ENCODE peak calls at places on chromosomes 5 and 9, in six cellular contexts. W is H1, K is GM23338, G is HCT116, Y is K562, N is endothelial cell of umbilical vein. A is an unnamed sample.

GRCh38 chr9:73153793-73154227 is 2.1 kb downstream of the ANXA1 start:
- DNase-seq in G (no peak), W (no peak), K (no peak), N (peak; percentile 68), Y (peak; percentile 64), A (no peak)

GRCh38 chr5:111461261-111461671 is 51.1 kb downstream of the STARD4 start:
- DNase-seq in W (peak; percentile 36), N (no peak), K (peak; percentile 75), G (no peak), Y (peak; percentile 16), A (no peak)

GRCh38 chr5:33401482-33402390 is 39.0 kb upstream of the TARS1 start:
- DNase-seq in W (no peak), Y (no peak), N (peak; percentile 74), K (no peak), G (peak; percentile 19), A (no peak)

GRCh38 chr5:68529581-68529980 is 314.0 kb downstream of the PIK3R1 start:
- DNase-seq in W (no peak), Y (no peak), G (no peak), K (no peak), N (peak; percentile 26), A (no peak)

GRCh38 chr9:110073356-110073666 is 134.6 kb downstream of the C9orf152 start:
- DNase-seq in G (no peak), N (no peak), Y (no peak), W (no peak), K (no peak), A (no peak)

GRCh38 chr5:88108490-88109279 is 160.0 kb downstream of the TMEM161B start:
- DNase-seq in N (no peak), W (no peak), K (no peak), Y (no peak), G (no peak), A (peak; percentile 22)

GRCh38 chr9:72951520-72952393 is 1.1 kb downstream of the ALDH1A1 start:
- DNase-seq in G (no peak), N (peak; percentile 44), K (no peak), W (no peak), Y (no peak), A (no peak)

GRCh38 chr5:3709724-3710348 is 114.2 kb downstream of the IRX1 start:
- DNase-seq in G (no peak), W (no peak), K (peak; percentile 6), Y (no peak), N (no peak), A (no peak)

GRCh38 chr9:85416720-85417119 is 325.0 kb downstream of the AGTPBP1 start:
- DNase-seq in G (no peak), W (no peak), K (no peak), N (no peak), Y (no peak), A (no peak)

GRCh38 chr9:80320480-80320879 is 748.7 kb downstream of the TLE4 start:
- DNase-seq in N (no peak), K (no peak), G (no peak), Y (no peak), W (no peak), A (no peak)

GRCh38 chr5:149915392-149916260 is 29.0 kb downstream of the PDE6A start:
- DNase-seq in N (no peak), K (peak; percentile 27), W (no peak), Y (no peak), G (no peak), A (no peak)

GRCh38 chr9:91047993-91048607 is 246.5 kb downstream of the SYK start:
- DNase-seq in Y (no peak), N (peak; percentile 83), G (no peak), K (no peak), W (no peak), A (no peak)

GRCh38 chr5:116880150-116880549 is 305.5 kb upstream of the SEMA6A start:
- DNase-seq in G (no peak), W (no peak), Y (no peak), K (no peak), N (no peak), A (no peak)

GRCh38 chr9:108087781-108088180 is 598.2 kb upstream of the KLF4 start:
- DNase-seq in K (no peak), Y (no peak), N (no peak), W (no peak), G (no peak), A (no peak)

GRCh38 chr5:176658007-176658599 is 10.8 kb downstream of the TSPAN17 start:
- DNase-seq in K (peak; percentile 90), W (peak; percentile 54), G (peak; percentile 34), N (peak; percentile 40), Y (peak; percentile 71), A (no peak)

GRCh38 chr5:137039939-137040515 is 459.1 kb downstream of the SPOCK1 start:
- DNase-seq in W (no peak), N (no peak), Y (no peak), G (no peak), K (no peak), A (no peak)

GRCh38 chr9:116336133-116336862 is 182.7 kb downstream of the PAPPA start:
- DNase-seq in N (no peak), Y (no peak), G (no peak), W (no peak), K (no peak), A (no peak)

GRCh38 chr5:79829260-79829659 is 139.6 kb downstream of the CMYA5 start:
- DNase-seq in K (peak; percentile 83), G (no peak), N (no peak), W (peak; percentile 21), Y (peak; percentile 57), A (no peak)

GRCh38 chr9:120438111-120438510 is 141.9 kb downstream of the CDK5RAP2 start:
- DNase-seq in Y (no peak), N (peak; percentile 70), K (no peak), W (no peak), G (no peak), A (no peak)

GRCh38 chr5:81749562-81750307 is 1.2 kb downstream of the SSBP2 start:
- DNase-seq in N (peak; percentile 14), G (no peak), Y (peak; percentile 44), W (no peak), K (peak; percentile 65), A (no peak)

DNA sequence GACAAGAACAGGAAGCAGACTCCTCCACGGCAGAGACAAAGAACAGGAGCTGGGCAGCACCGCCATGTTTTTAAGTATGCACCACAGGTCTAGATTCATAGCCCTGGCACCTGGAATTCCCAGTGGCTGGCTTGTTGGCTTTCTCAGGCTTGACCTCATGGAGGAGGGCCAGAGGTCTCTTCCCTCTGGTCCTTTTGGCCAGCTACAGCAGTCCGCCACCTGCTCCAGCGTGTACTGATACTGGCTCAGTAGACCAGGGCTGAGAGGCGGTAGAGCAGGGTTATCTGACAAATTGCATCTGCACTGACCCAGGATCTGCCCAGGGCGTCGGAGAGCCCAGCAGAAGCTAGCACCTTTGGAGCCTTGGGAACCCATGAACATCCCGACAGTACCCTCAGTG is 90.6 kb upstream of the OTULINL start:
- DNase-seq in G (no peak), N (no peak), K (no peak), Y (no peak), W (no peak), A (no peak)
- TF ChIP-seq EZH2 in G (no peak), N (no peak), K (no peak), Y (no peak), W (no peak), A (no peak)

DNA sequence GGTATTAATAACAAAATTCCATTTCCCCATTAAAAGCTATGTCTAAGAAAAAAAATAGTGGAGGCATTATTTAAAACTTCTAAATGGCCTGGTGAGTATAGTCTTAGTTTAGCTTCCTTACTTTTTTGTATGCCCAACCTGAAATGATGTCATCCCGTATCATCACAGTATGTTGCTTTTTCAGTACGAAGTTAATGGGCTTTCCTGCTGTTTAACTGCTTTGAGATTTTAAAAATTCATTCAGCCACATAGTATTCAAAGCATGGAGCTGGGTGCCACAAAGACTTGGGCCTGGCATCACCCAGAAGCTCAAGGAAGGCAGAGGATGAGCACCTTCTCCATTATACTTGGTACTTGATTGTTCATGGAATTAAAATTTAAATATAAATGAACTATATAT is 7.4 kb downstream of the F2RL2 start:
- DNase-seq in Y (no peak), G (no peak), N (no peak), K (no peak), W (no peak), A (peak; percentile 74)
- TF ChIP-seq POLR2AphosphoS5 in Y (no peak), G (no peak), N (no peak), K (no peak), W (no peak), A (no peak)

DNA sequence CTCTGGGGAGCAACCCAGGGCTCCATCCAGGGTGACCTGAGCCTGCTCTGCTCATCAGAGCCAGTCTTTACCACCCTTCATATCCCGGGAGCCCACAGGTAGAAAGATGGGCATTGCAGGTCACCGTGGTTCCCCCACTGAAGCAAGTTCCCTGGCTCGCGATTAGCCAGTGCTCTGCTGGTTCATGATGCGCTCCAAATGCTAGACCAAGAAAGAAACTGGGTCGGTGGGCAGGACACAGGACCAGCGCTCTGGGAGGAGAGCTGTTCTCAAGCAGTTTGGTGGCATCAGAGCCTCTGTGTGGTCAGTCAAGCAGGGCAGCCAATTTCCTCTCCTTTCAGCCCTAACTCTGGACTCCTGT is 156.5 kb downstream of the RGS3 start:
- DNase-seq in N (no peak), W (no peak), G (no peak), Y (no peak), K (no peak), A (no peak)
- H3K4me3 ChIP-seq in N (peak overlapping the region; percentile 8), W (no peak overlapping the region), G (no peak overlapping the region), Y (no peak overlapping the region), K (no peak overlapping the region), A (peak overlapping the region; percentile 35)

DNA sequence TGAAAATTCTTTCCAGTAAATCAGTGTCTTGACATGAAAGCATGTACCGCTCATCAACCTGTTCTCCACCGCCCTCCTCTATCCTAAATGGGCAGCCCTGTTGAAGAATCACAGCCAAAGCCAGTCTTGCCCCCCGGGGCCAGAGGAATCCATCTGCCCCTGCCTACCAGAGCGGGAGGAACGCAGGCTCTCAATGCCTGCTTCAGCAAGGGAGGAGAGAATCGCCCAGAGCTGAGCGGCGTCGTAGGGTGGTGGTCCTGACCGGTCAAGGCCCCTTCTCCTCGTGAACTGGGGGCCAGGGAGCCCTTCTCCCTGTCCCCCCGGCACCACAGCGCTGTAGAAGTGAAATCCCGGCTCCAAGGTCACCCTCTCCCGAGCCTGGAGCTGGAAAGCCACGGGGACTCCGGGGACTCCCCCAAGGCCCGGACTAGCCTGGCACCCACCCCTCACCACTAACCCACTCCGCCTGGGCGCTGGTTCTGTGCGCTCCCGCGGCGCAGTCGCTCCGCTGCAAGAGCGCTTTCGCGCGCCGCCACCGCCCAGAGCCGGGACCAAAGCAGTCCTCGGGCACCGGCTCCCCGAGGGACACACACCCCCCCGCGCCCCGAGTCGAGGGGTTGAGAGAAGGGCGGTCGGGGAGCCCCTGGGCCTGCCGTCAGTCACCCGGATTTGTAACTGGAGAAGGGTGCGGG is 718 bp upstream of the TMEM215 start:
- DNase-seq in G (no peak), Y (no peak), N (no peak), K (peak; percentile 63), W (no peak), A (no peak)
- TF ChIP-seq EZH2 in G (no peak), Y (no peak), N (peak; percentile 46), K (peak; percentile 23), W (no peak), A (no peak)